ENCODE peak calls at places on chromosomes 16 and 17, in six cellular contexts. S is WERI-Rb-1, G is NB4, H is fibroblast of lung, M is A549, T is choroid plexus epithelial cell. F is an unnamed sample.

GRCh38 chr17:15910791-15911190 is 34.1 kb upstream of the ADORA2B start:
- DNase-seq in H (no peak), G (no peak), T (no peak), S (no peak), M (no peak), F (peak)

GRCh38 chr17:38735161-38735997 is 5.2 kb downstream of the CISD3 start:
- DNase-seq in H (peak), M (peak), G (peak), T (no peak), S (peak), F (peak)

GRCh38 chr17:75661531-75661930 is 5.4 kb downstream of the RECQL5 start:
- DNase-seq in G (no peak), M (no peak), T (no peak), H (no peak), S (no peak), F (no peak)

GRCh38 chr17:68048996-68049395 is 13.5 kb downstream of the KPNA2 start:
- DNase-seq in S (no peak), M (no peak), T (peak), G (peak), H (no peak), F (no peak)

GRCh38 chr17:8709006-8709405 is 35.6 kb downstream of the CCDC42 start:
- DNase-seq in G (no peak), M (no peak), S (no peak), T (no peak), H (no peak), F (peak)

GRCh38 chr17:47280072-47280811 is 26.6 kb downstream of the ITGB3 start:
- DNase-seq in S (peak), M (no peak), G (no peak), H (no peak), T (peak), F (no peak)

GRCh38 chr16:73064227-73064995 is 16.5 kb upstream of the ZFHX3 start:
- DNase-seq in M (no peak), H (peak), G (peak), S (no peak), T (no peak), F (peak)

GRCh38 chr17:199806-200603 is 18.6 kb upstream of the DOC2B start:
- DNase-seq in T (no peak), H (no peak), G (no peak), S (no peak), M (no peak), F (peak)

GRCh38 chr16:58661199-58661830 is 23.3 kb downstream of the SLC38A7 start:
- DNase-seq in H (peak), T (peak), S (peak), M (peak), G (peak), F (peak)

GRCh38 chr16:68972008-68972407 is 128.7 kb downstream of the TANGO6 start:
- DNase-seq in S (peak), M (no peak), G (no peak), T (no peak), H (no peak), F (no peak)

GRCh38 chr16:68973611-68974120 is 130.3 kb downstream of the TANGO6 start:
- DNase-seq in G (no peak), S (no peak), T (no peak), M (no peak), H (no peak), F (no peak)

GRCh38 chr16:68969338-68969737 is 126.0 kb downstream of the TANGO6 start:
- DNase-seq in M (no peak), G (no peak), T (no peak), H (no peak), S (no peak), F (no peak)

GRCh38 chr16:68978303-68978954 is 127.0 kb upstream of the HAS3 start:
- DNase-seq in H (no peak), M (no peak), S (no peak), G (no peak), T (peak), F (no peak)

GRCh38 chr16:68972720-68973119 is 129.4 kb downstream of the TANGO6 start:
- DNase-seq in S (peak), T (peak), G (peak), M (peak), H (peak), F (peak)
- TF ChIP-seq CTCF in S (peak), T (peak), G (peak), M (peak), H (no peak), F (peak)

GRCh38 chr16:88938933-88939813 is 37.8 kb downstream of the CBFA2T3 start:
- DNase-seq in M (no peak), H (no peak), G (no peak), T (no peak), S (no peak), F (peak)
- H3K4me3 ChIP-seq in M (no peak), H (no peak), G (peak), T (no peak), S (peak), F (no peak)

GRCh38 chr17:66287911-66288310 is 14.5 kb upstream of the PRKCA start:
- DNase-seq in H (no peak), G (no peak), M (no peak), S (no peak), T (no peak), F (no peak)

GRCh38 chr17:66292351-66292750 is 10.1 kb upstream of the PRKCA start:
- DNase-seq in T (no peak), G (no peak), H (no peak), S (no peak), M (no peak), F (no peak)

GRCh38 chr17:66285149-66285548 is 17.3 kb upstream of the PRKCA start:
- DNase-seq in T (no peak), H (no peak), M (no peak), G (no peak), S (no peak), F (no peak)

DNA sequence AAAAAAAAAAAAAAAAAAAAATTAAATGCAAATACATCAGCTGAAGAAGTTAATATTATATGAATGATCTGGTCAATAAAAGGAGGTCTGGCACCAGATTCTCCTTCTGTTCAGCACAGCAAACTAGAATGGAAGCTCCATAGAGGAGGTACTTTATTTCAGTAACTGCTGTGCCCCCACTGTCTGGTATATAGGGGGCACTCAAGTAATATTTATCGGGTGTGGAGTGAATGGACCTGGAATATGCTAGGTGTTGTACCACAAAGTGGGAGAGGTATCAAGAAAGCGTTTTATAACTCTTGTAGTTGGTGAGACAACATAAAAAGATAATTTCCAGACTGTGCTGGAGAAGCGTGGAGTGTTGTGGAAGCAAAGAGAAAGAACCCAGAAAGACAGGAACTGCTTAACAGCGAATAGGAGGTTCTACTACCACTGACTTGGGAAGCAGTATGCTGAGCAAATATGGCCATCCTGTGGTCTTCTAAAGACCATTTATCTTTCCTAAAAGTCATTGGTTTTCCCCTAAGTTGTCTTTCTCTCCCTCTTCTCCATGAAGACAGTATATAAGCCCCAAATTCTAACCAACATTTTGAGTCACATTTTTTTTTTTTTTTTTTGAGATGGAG is 12.2 kb upstream of the PRKCA start:
- DNase-seq in G (peak), S (no peak), H (no peak), T (no peak), M (no peak), F (no peak)
- TF ChIP-seq CTCF in G (peak), S (peak), H (no peak), T (peak), M (peak), F (peak)

DNA sequence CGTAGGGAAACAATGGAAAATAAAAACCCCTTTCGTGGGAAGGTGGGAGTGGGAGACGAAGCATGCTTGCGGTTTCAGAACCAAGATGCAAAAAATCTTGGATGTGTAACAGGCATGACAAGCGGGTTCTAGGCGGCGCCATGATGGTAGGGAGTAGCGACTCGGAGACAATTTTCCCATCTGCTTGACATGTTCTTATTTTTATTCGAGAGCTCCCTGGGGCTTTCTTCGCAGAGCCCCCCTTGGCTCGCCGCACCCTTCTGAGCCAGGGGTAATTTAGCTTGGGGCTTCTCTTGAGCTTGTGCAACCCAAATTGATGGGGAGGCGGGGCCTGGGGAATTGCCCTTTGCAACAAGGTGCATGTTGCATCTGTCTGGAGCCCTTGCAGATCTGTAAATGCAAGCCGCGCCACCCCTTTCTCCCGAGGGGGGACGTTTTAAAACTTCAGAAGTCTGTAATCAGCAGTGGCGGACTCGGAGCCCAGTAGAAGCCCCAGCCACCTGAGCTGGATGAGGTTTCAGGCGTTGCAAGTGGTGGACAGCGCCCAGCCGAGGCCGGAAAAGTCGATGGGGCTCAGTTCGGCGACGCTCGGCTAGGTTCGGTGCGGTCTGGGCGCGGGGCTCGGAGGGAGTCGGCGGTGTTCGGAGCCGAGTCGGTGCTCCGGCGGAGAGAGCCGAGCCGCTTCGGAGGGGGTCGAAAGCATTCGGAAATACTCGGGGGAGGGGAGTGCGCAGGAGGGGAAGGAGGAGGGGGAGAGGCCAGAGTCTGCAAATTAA is 2.9 kb downstream of the GNAO1 start:
- DNase-seq in M (peak), S (peak), H (peak), G (peak), T (peak), F (peak)
- H3K4me3 ChIP-seq in M (no peak), S (peak), H (no peak), G (no peak), T (no peak), F (no peak)

DNA sequence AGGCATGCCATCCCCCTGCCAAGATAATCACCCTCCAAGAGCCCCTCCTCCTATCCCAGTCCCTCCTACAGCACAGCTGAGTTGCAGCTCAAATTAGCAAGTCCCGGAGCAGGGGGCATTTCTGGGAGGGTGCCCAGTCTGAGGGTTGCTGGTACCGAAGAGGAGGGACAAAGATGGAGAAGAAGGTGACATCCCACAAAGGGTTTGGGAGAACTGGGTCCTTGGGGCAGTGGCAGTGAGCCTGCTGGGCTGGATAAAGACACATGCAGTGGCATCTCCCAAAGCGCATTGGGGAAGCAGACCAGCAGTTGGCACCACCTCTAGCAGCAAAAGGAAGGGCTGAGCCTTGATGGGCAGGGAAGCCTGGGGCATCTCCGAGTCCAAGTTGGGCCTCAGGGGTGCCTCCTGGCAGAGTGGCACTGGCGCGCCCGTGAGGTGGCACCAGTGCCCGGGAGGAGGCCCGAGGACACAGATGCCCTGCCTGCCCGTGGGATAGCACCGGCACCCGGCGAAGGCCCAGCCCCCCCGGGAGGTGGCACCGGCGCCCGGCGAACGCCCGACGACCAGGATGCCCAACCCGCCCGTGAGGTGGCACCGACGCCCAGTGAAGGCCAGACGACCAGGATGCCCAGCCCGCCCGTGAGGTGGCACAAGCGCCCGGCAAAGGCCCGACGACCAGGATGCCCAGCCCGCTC is 622 bp downstream of the TOM1L2 start:
- DNase-seq in H (no peak), G (no peak), M (peak), S (no peak), T (no peak), F (no peak)
- TF ChIP-seq CTCF in H (no peak), G (no peak), M (no peak), S (no peak), T (no peak), F (no peak)

GRCh38 chr16:66511615-66512500 is 38.1 kb downstream of the TK2 start:
- DNase-seq in T (peak), H (peak), S (peak), G (peak), M (peak), F (peak)
- H3K4me3 ChIP-seq in T (no peak), H (no peak), S (no peak), G (no peak), M (peak), F (peak)

DNA sequence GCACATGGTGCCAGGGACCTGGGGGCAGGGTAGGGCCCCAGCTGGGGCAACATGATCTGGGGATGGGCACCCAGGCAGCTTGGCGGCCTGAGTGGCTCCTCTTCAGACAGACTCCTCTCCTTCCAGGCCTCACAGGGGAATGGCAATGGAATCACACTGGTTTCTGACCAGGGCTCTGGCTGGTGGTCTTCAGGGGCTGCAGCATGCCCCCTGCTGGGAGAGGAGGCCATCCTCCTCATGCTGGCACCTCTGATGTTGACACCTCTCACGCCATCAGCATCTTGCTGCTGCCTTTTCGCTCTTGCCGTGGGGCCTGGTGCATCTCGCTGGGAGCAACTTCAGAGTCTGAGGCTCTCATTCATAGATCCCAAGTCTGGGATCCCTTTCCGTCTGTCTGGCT is 11.2 kb upstream of the GFOD2 start:
- DNase-seq in S (no peak), G (no peak), T (no peak), M (no peak), H (no peak), F (peak)
- TF ChIP-seq CTCF in S (no peak), G (no peak), T (no peak), M (no peak), H (no peak), F (no peak)

GRCh38 chr16:30122621-30123160 is 329 bp downstream of the MAPK3 start:
- DNase-seq in S (no peak), M (no peak), H (peak), T (peak), G (no peak), F (no peak)

GRCh38 chr16:30120340-30121105 is 2.5 kb downstream of the MAPK3 start:
- DNase-seq in M (no peak), G (no peak), H (no peak), T (no peak), S (no peak), F (no peak)

GRCh38 chr16:30124985-30125379 is 2.0 kb upstream of the MAPK3 start:
- DNase-seq in G (no peak), T (no peak), M (no peak), H (no peak), S (no peak), F (no peak)

GRCh38 chr16:30119428-30119827 is 3.6 kb downstream of the MAPK3 start:
- DNase-seq in H (no peak), T (no peak), G (no peak), M (no peak), S (no peak), F (no peak)

GRCh38 chr16:30121741-30122620 is 1.0 kb downstream of the MAPK3 start:
- DNase-seq in M (no peak), T (peak), G (no peak), H (peak), S (no peak), F (peak)
- H3K4me3 ChIP-seq in M (peak), T (peak), G (peak), H (peak), S (peak), F (peak)

GRCh38 chr17:7440113-7440822 is 956 bp downstream of the FGF11 start:
- DNase-seq in T (no peak), G (peak), H (peak), S (peak), M (peak), F (peak)

GRCh38 chr17:7441202-7441705 is 1.9 kb downstream of the FGF11 start:
- DNase-seq in S (no peak), G (no peak), H (no peak), T (no peak), M (no peak), F (peak)

GRCh38 chr17:7439462-7440112 is at the start of gene FGF11:
- DNase-seq in M (no peak), G (no peak), H (no peak), S (no peak), T (no peak), F (peak)

GRCh38 chr17:7442142-7442541 is 2.7 kb upstream of the CHRNB1 start:
- DNase-seq in M (no peak), T (no peak), H (no peak), S (no peak), G (no peak), F (peak)

DNA sequence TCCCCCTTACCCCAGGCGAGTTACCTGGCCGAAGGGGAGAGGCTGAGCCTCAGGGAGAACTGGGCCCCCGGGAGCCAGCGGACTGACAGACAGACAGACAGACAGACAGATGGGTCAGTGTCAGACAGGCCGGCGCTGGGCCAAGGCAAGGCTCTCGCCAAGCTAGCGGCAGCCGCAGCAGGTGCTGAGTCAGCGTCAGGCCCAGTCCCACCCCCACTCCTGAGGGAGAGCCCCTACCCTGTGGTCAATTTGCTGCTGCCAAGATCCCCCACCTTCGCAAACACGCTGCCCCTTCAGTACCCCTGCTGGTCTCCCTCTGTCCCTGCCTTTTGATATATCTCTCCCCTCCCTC is 1.5 kb downstream of the FGF11 start:
- DNase-seq in M (no peak), H (no peak), S (peak), G (no peak), T (peak), F (peak)
- TF ChIP-seq CTCF in M (no peak), H (peak), S (no peak), G (no peak), T (peak), F (no peak)

GRCh38 chr16:85905110-85906095 is 6.4 kb downstream of the IRF8 start:
- DNase-seq in T (no peak), H (no peak), S (no peak), M (no peak), G (no peak), F (no peak)
- H3K4me3 ChIP-seq in T (no peak), H (no peak), S (no peak), M (no peak), G (no peak), F (no peak)

F was measured in osteoblast.